ENCODE peak calls at places on chromosomes 12 and 14, in eight cellular contexts. One of them, this sample, is unnamed.

GRCh38 chr14:68956728-68957127 is 22.4 kb downstream of the ACTN1 start:
- DNase-seq in heart right ventricle: no peak
- DNase-seq in spleen: no peak
- DNase-seq in left lung: no peak
- DNase-seq in uterus: no peak
- DNase-seq in A549: no peak
- DNase-seq in psoas muscle: no peak
- DNase-seq in heart left ventricle: no peak
- DNase-seq in this sample: no peak

GRCh38 chr14:42004321-42004720 is 397.6 kb downstream of the LRFN5 start:
- DNase-seq in heart right ventricle: no peak
- DNase-seq in spleen: no peak
- DNase-seq in left lung: no peak
- DNase-seq in uterus: no peak
- DNase-seq in A549: no peak
- DNase-seq in psoas muscle: no peak
- DNase-seq in heart left ventricle: no peak
- DNase-seq in this sample: no peak

GRCh38 chr12:24943947-24944597 is 4.8 kb downstream of the BCAT1 start:
- DNase-seq in heart right ventricle: no peak
- DNase-seq in spleen: no peak
- DNase-seq in left lung: no peak
- DNase-seq in uterus: no peak
- DNase-seq in A549: no peak
- DNase-seq in psoas muscle: no peak
- DNase-seq in heart left ventricle: no peak
- DNase-seq in this sample: no peak

GRCh38 chr14:24887623-24888304 is 162.2 kb downstream of the STXBP6 start:
- DNase-seq in heart right ventricle: no peak
- DNase-seq in spleen: no peak
- DNase-seq in left lung: no peak
- DNase-seq in uterus: no peak
- DNase-seq in A549: no peak
- DNase-seq in psoas muscle: no peak
- DNase-seq in heart left ventricle: no peak
- DNase-seq in this sample: no peak

GRCh38 chr12:79435742-79436141 is 255.0 kb downstream of the PAWR start:
- DNase-seq in heart right ventricle: no peak
- DNase-seq in spleen: no peak
- DNase-seq in left lung: no peak
- DNase-seq in uterus: no peak
- DNase-seq in A549: no peak
- DNase-seq in psoas muscle: no peak
- DNase-seq in heart left ventricle: no peak
- DNase-seq in this sample: no peak

GRCh38 chr12:552466-552865 is 92.7 kb downstream of the B4GALNT3 start:
- DNase-seq in heart right ventricle: no peak
- DNase-seq in spleen: peak
- DNase-seq in left lung: no peak
- DNase-seq in uterus: no peak
- DNase-seq in A549: no peak
- DNase-seq in psoas muscle: no peak
- DNase-seq in heart left ventricle: no peak
- DNase-seq in this sample: no peak

GRCh38 chr12:114263031-114263825 is 142.7 kb downstream of the TBX5 start:
- DNase-seq in heart right ventricle: no peak
- DNase-seq in spleen: no peak
- DNase-seq in left lung: no peak
- DNase-seq in uterus: no peak
- DNase-seq in A549: no peak
- DNase-seq in psoas muscle: no peak
- DNase-seq in heart left ventricle: no peak
- DNase-seq in this sample: no peak

GRCh38 chr14:81220488-81220766 is 332 bp downstream of the GTF2A1 start:
- DNase-seq in heart right ventricle: no peak
- DNase-seq in spleen: no peak
- DNase-seq in left lung: no peak
- DNase-seq in uterus: no peak
- DNase-seq in A549: no peak
- DNase-seq in psoas muscle: no peak
- DNase-seq in heart left ventricle: no peak
- DNase-seq in this sample: no peak

GRCh38 chr12:41965996-41966395 is 178.7 kb downstream of the GXYLT1 start:
- DNase-seq in heart right ventricle: no peak
- DNase-seq in spleen: no peak
- DNase-seq in left lung: no peak
- DNase-seq in uterus: no peak
- DNase-seq in A549: no peak
- DNase-seq in psoas muscle: no peak
- DNase-seq in heart left ventricle: no peak
- DNase-seq in this sample: no peak

GRCh38 chr14:104872469-104873341 is 7.6 kb downstream of the CEP170B start:
- DNase-seq in heart right ventricle: peak
- DNase-seq in spleen: peak
- DNase-seq in left lung: no peak
- DNase-seq in uterus: peak
- DNase-seq in A549: no peak
- DNase-seq in psoas muscle: peak
- DNase-seq in heart left ventricle: no peak
- DNase-seq in this sample: peak

GRCh38 chr14:73743431-73743931 is 29.3 kb upstream of the PNMA1 start:
- DNase-seq in heart right ventricle: no peak
- DNase-seq in spleen: peak
- DNase-seq in left lung: peak
- DNase-seq in uterus: no peak
- DNase-seq in A549: no peak
- DNase-seq in psoas muscle: peak
- DNase-seq in heart left ventricle: no peak
- DNase-seq in this sample: peak

GRCh38 chr14:102928412-102929348 is 6.2 kb downstream of the AMN start:
- DNase-seq in heart right ventricle: peak
- DNase-seq in spleen: peak
- DNase-seq in left lung: peak
- DNase-seq in uterus: peak
- DNase-seq in A549: no peak
- DNase-seq in psoas muscle: peak
- DNase-seq in heart left ventricle: peak
- DNase-seq in this sample: peak

GRCh38 chr14:25116607-25117006 is 66.7 kb upstream of the STXBP6 start:
- DNase-seq in heart right ventricle: no peak
- DNase-seq in spleen: no peak
- DNase-seq in left lung: no peak
- DNase-seq in uterus: no peak
- DNase-seq in A549: no peak
- DNase-seq in psoas muscle: no peak
- DNase-seq in heart left ventricle: no peak
- DNase-seq in this sample: no peak

GRCh38 chr14:104865631-104866441 is 768 bp downstream of the CEP170B start:
- DNase-seq in heart right ventricle: peak
- DNase-seq in spleen: peak
- DNase-seq in left lung: peak
- DNase-seq in uterus: peak
- DNase-seq in A549: peak
- DNase-seq in psoas muscle: peak
- DNase-seq in heart left ventricle: peak
- DNase-seq in this sample: peak

GRCh38 chr12:13211191-13211858 is 14.8 kb downstream of the EMP1 start:
- DNase-seq in heart right ventricle: no peak
- DNase-seq in spleen: no peak
- DNase-seq in left lung: no peak
- DNase-seq in uterus: no peak
- DNase-seq in A549: no peak
- DNase-seq in psoas muscle: no peak
- DNase-seq in heart left ventricle: no peak
- DNase-seq in this sample: no peak

GRCh38 chr12:124938606-124939427 is 24.4 kb upstream of the UBC start:
- DNase-seq in heart right ventricle: peak
- DNase-seq in spleen: no peak
- DNase-seq in left lung: peak
- DNase-seq in uterus: peak
- DNase-seq in A549: no peak
- DNase-seq in psoas muscle: peak
- DNase-seq in heart left ventricle: peak
- DNase-seq in this sample: peak

GRCh38 chr12:95623554-95624170 is 72.4 kb upstream of the USP44 start:
- DNase-seq in heart right ventricle: peak
- DNase-seq in spleen: peak
- DNase-seq in left lung: peak
- DNase-seq in uterus: peak
- DNase-seq in A549: peak
- DNase-seq in psoas muscle: peak
- DNase-seq in heart left ventricle: peak
- DNase-seq in this sample: peak

DNA sequence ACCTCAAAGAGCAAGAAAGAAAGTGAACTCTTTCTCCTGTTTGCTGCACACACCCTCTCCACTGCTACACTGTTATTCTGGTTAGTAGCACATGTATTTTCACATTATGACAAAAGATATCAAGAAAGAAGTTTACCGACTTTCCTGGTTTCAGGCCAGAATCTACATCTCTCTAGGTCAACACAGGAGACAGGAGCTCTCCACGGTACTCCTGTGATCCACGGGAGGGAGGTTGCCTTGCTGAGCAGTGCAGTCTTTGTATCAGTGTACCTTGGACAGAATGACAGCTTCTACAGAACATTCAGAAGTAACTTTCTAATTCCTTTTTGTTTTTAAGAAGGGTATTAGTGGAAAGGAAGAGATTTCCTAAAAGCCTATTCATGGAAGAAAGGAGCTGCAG is 805.6 kb downstream of the NRXN3 start:
- DNase-seq in heart right ventricle: no peak
- DNase-seq in spleen: no peak
- DNase-seq in left lung: no peak
- DNase-seq in uterus: no peak
- DNase-seq in A549: no peak
- DNase-seq in psoas muscle: no peak
- DNase-seq in heart left ventricle: no peak
- DNase-seq in this sample: no peak
- TF ChIP-seq CTCF in heart right ventricle: no peak
- TF ChIP-seq CTCF in spleen: no peak
- TF ChIP-seq CTCF in left lung: no peak
- TF ChIP-seq CTCF in uterus: no peak
- TF ChIP-seq CTCF in A549: no peak
- TF ChIP-seq CTCF in psoas muscle: no peak
- TF ChIP-seq CTCF in heart left ventricle: no peak
- TF ChIP-seq CTCF in this sample: no peak

DNA sequence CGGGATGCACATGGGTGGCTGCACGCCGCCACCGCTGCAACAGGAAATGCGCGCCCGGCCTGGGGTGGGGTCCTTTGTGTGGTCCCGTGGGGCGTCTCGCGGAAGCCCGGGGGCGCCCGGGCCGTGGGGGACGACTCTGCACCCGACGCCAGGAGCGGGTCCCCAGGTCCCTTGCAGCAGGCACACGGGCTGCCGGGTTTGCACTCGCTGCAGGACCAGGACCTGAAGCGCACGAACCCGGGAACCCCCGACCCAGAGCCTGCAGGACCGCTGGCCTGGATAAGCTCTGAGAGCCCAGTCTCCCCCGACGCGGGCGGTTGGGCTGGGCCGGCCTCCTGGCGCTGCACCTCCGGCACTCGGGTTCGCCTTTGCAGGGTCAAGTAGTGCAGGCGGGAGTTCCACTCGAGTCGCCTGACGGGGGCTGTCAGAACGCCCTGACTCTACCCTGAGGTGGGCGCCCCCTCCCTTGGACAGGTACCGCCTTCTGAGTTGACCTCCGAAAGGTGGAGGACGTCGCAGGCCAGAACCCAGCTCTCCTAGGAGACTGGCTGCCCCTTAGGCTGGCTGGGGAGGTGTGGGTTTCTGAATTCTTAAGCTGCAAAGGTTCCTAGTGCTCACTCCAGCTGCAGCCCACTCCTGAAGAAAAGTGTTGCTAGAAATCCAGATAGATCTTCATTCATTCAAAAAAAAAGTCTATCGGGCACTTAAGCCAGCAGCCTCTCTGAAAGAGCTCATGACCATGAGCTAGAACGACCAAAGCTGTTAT is 67.9 kb downstream of the RNF34 start:
- DNase-seq in heart right ventricle: no peak
- DNase-seq in spleen: no peak
- DNase-seq in left lung: peak
- DNase-seq in uterus: peak
- DNase-seq in A549: peak
- DNase-seq in psoas muscle: no peak
- DNase-seq in heart left ventricle: no peak
- DNase-seq in this sample: peak
- H3K27ac ChIP-seq in heart right ventricle: no peak
- H3K27ac ChIP-seq in spleen: peak
- H3K27ac ChIP-seq in left lung: peak
- H3K27ac ChIP-seq in uterus: peak
- H3K27ac ChIP-seq in A549: peak
- H3K27ac ChIP-seq in psoas muscle: peak
- H3K27ac ChIP-seq in heart left ventricle: peak
- H3K27ac ChIP-seq in this sample: no peak

DNA sequence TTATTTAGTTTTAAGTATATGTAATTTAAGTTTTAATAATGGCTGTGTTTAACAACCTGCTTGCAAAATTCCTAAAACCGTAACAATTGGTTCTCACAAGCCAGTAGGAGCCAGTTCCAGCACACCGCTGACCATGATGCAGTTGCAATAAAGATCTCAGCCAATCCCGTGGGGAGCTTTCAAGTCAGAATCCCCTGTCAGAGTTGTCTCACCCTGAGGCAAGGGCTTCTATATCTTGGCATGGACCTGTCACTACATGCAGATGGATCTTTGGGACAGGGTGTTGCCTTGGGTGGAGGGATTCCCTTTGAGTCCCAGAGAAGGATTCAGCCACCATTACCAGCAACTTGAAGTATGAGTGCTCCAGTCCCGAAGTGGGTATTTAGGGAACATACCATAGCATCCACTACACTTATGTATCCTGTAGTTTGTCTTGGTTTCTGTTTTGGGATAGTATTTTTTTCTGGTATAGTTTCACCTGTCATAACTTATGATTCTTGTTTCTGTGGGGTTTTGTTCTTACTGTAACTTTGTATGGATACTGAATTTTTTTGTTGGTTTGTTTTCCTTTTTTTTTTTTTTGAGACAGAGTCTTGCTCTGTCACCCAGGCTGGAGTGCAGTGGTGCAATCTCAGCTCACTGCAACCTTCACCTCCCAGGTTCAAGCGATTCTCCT is 30.1 kb upstream of the LIMA1 start:
- DNase-seq in heart right ventricle: no peak
- DNase-seq in spleen: no peak
- DNase-seq in left lung: no peak
- DNase-seq in uterus: no peak
- DNase-seq in A549: no peak
- DNase-seq in psoas muscle: no peak
- DNase-seq in heart left ventricle: no peak
- DNase-seq in this sample: no peak
- TF ChIP-seq CTCF in heart right ventricle: no peak
- TF ChIP-seq CTCF in spleen: no peak
- TF ChIP-seq CTCF in left lung: no peak
- TF ChIP-seq CTCF in uterus: no peak
- TF ChIP-seq CTCF in A549: no peak
- TF ChIP-seq CTCF in psoas muscle: no peak
- TF ChIP-seq CTCF in heart left ventricle: no peak
- TF ChIP-seq CTCF in this sample: no peak

DNA sequence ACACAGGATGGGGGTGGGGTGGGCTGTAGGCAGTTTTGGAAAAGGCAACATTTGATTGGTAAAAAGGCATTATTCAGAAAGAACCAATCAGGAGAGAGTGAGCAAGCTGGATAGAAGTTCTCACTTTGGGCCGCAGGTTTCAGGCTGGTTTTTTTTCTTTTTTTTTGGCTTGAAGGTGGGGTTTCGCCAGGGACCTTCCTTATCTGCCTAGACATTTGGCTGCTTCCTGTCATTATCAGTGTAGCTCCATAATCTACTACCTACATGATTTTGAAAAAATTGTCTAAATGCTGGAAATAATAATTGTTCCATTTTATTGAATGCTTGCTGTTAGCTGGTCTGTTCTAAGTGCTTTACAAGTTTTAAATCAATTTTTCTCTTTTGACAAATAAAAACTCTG is 649.0 kb downstream of the TMTC2 start:
- DNase-seq in heart right ventricle: no peak
- DNase-seq in spleen: no peak
- DNase-seq in left lung: no peak
- DNase-seq in uterus: no peak
- DNase-seq in A549: no peak
- DNase-seq in psoas muscle: no peak
- DNase-seq in heart left ventricle: no peak
- DNase-seq in this sample: no peak
- H3K27ac ChIP-seq in heart right ventricle: no peak
- H3K27ac ChIP-seq in spleen: no peak
- H3K27ac ChIP-seq in left lung: no peak
- H3K27ac ChIP-seq in uterus: no peak
- H3K27ac ChIP-seq in A549: no peak
- H3K27ac ChIP-seq in psoas muscle: no peak
- H3K27ac ChIP-seq in heart left ventricle: no peak
- H3K27ac ChIP-seq in this sample: no peak